ENCODE peak calls at places on chromosomes 16 and 17, in four cellular contexts. N, E, H and U are unnamed samples.

GRCh38 chr17:57485566-57485865 is 229.2 kb downstream of the MSI2 start:
- DNase-seq in N (no peak), H (no peak), E (no peak), U (no peak)

GRCh38 chr16:55499951-55500350 is 8.9 kb upstream of the LPCAT2 start:
- DNase-seq in E (no peak), N (peak), H (peak), U (no peak)

GRCh38 chr16:81185416-81185815 is 53.1 kb upstream of the BCO1 start:
- DNase-seq in E (no peak), N (no peak), H (no peak), U (no peak)

GRCh38 chr16:62644030-62644812 is 608.0 kb upstream of the CDH8 start:
- DNase-seq in N (no peak), E (no peak), H (no peak), U (no peak)

GRCh38 chr16:49469323-49469670 is 95.7 kb downstream of the C16orf78 start:
- DNase-seq in E (no peak), H (no peak), N (no peak), U (no peak)

GRCh38 chr17:38687291-38687690 is 12.5 kb upstream of the EPOP start:
- DNase-seq in N (no peak), E (no peak), H (peak), U (no peak)

GRCh38 chr16:51034481-51035109 is 116.5 kb downstream of the SALL1 start:
- DNase-seq in H (no peak), N (no peak), E (no peak), U (no peak)

GRCh38 chr17:31074772-31075538 is 19.8 kb upstream of the NF1 start:
- DNase-seq in N (no peak), E (no peak), H (no peak), U (no peak)

GRCh38 chr17:6231886-6232767 is 161.9 kb downstream of the WSCD1 start:
- DNase-seq in H (peak), E (no peak), N (no peak), U (no peak)

GRCh38 chr17:57527437-57528083 is 217.5 kb downstream of the CCDC182 start:
- DNase-seq in H (no peak), N (no peak), E (no peak), U (no peak)

GRCh38 chr17:67689534-67690177 is 28.1 kb upstream of the NOL11 start:
- DNase-seq in E (no peak), H (peak), N (peak), U (no peak)

GRCh38 chr16:13110124-13110796 is 208.9 kb downstream of the SHISA9 start:
- DNase-seq in E (no peak), N (no peak), H (no peak), U (no peak)

DNA sequence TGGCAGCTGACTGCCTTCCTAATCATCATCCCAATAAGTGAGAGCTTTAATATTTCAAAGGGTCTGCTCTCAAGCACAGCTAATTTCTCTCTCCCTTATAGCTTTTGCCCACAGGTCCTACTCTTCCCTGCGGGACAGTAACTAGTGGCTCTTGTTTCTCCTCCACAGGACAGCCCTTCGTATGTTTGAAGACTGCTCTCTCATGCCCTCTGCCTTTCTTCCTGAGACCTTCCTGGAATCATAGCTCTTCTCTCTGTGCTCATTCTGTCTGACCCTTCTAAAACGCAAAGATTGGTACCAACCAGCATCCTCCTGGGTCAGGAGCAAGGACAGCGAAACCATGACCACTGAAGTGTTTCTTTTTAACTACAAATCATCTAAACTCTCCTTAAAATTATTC is 168.9 kb downstream of the GRIN2A start:
- DNase-seq in H (no peak), E (no peak), N (no peak), U (no peak)
- TF ChIP-seq CTCF in H (no peak), E (no peak), N (no peak), U (no peak)

GRCh38 chr17:28554565-28554964 is 2.1 kb upstream of the UNC119 start:
- DNase-seq in E (no peak), N (no peak), H (no peak), U (no peak)
- TF ChIP-seq CTCF in E (peak), N (no peak), H (no peak), U (no peak)

GRCh38 chr16:78058165-78058564 is 35.8 kb downstream of the CLEC3A start:
- DNase-seq in E (no peak), H (no peak), N (no peak), U (no peak)

GRCh38 chr16:78060787-78061186 is 38.4 kb downstream of the CLEC3A start:
- DNase-seq in H (no peak), E (no peak), N (no peak), U (no peak)

GRCh38 chr16:78065344-78065743 is 34.1 kb upstream of the WWOX start:
- DNase-seq in H (peak), N (no peak), E (no peak), U (no peak)

DNA sequence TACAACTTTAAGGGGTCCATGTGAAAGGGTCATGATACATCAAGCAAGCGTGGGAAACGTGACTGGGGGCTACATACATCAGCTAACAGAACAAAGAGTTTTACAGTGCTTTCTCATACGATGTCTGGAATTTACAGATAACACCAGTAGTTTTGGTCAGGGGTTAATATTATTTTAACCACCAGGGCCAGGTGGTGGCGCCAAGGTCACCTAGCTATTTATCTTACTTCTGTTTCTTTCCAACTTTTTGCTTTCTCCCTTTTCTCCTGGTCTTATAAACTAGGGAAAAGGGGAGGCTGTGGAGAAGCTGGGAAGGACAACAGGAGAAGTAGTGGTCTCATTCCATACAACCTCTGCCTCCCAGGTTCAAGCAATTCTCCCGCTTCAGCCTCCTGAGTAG is 37.9 kb downstream of the CLEC3A start:
- DNase-seq in E (no peak), H (no peak), N (no peak), U (no peak)
- TF ChIP-seq CTCF in E (no peak), H (no peak), N (no peak), U (no peak)

GRCh38 chr16:30866031-30866430 is 27.8 kb downstream of the BCL7C start:
- DNase-seq in N (no peak), E (no peak), H (no peak), U (no peak)

GRCh38 chr16:30870904-30871303 is 23.0 kb downstream of the BCL7C start:
- DNase-seq in N (no peak), H (no peak), E (no peak), U (no peak)

GRCh38 chr16:30867747-30868146 is 26.1 kb downstream of the BCL7C start:
- DNase-seq in E (no peak), N (no peak), H (no peak), U (no peak)
- TF ChIP-seq CTCF in E (no peak), N (no peak), H (no peak), U (no peak)

GRCh38 chr16:82259731-82260130 is 89.7 kb upstream of the MPHOSPH6 start:
- DNase-seq in H (no peak), N (no peak), E (no peak), U (no peak)
- TF ChIP-seq CTCF in H (no peak), N (no peak), E (no peak), U (no peak)